ENCODE peak calls at places on chromosome 9, in seven cellular contexts. One of them, this sample, is unnamed.

GRCh38 chr9:36928210-36928609 is 105.9 kb downstream of the PAX5 start:
- DNase-seq in IMR-90: no peak
- DNase-seq in pancreas: no peak
- DNase-seq in spleen: no peak
- DNase-seq in AG09309: no peak
- DNase-seq in bronchial epithelial cell: no peak
- DNase-seq in esophagus muscularis mucosa: no peak
- DNase-seq in this sample: no peak

GRCh38 chr9:94173632-94174031 is 85.5 kb upstream of the ZNF169 start:
- DNase-seq in IMR-90: no peak
- DNase-seq in pancreas: no peak
- DNase-seq in spleen: no peak
- DNase-seq in AG09309: no peak
- DNase-seq in bronchial epithelial cell: no peak
- DNase-seq in esophagus muscularis mucosa: no peak
- DNase-seq in this sample: no peak

GRCh38 chr9:38075272-38075671 is 6.2 kb upstream of the SHB start:
- DNase-seq in IMR-90: no peak
- DNase-seq in pancreas: no peak
- DNase-seq in spleen: no peak
- DNase-seq in AG09309: no peak
- DNase-seq in bronchial epithelial cell: no peak
- DNase-seq in esophagus muscularis mucosa: no peak
- DNase-seq in this sample: no peak

GRCh38 chr9:90198956-90199355 is 443.7 kb downstream of the DIRAS2 start:
- DNase-seq in IMR-90: no peak
- DNase-seq in pancreas: no peak
- DNase-seq in spleen: no peak
- DNase-seq in AG09309: no peak
- DNase-seq in bronchial epithelial cell: no peak
- DNase-seq in esophagus muscularis mucosa: no peak
- DNase-seq in this sample: no peak

GRCh38 chr9:121568101-121568460 is 68.4 kb upstream of the GGTA1 start:
- DNase-seq in IMR-90: no peak
- DNase-seq in pancreas: no peak
- DNase-seq in spleen: no peak
- DNase-seq in AG09309: no peak
- DNase-seq in bronchial epithelial cell: no peak
- DNase-seq in esophagus muscularis mucosa: no peak
- DNase-seq in this sample: no peak

GRCh38 chr9:130477564-130477963 is 32.8 kb downstream of the ASS1 start:
- DNase-seq in IMR-90: no peak
- DNase-seq in pancreas: no peak
- DNase-seq in spleen: no peak
- DNase-seq in AG09309: no peak
- DNase-seq in bronchial epithelial cell: no peak
- DNase-seq in esophagus muscularis mucosa: no peak
- DNase-seq in this sample: no peak

GRCh38 chr9:107707419-107707837 is 217.9 kb upstream of the KLF4 start:
- DNase-seq in IMR-90: peak; percentile 97
- DNase-seq in pancreas: no peak
- DNase-seq in spleen: no peak
- DNase-seq in AG09309: peak; percentile 81
- DNase-seq in bronchial epithelial cell: peak; percentile 43
- DNase-seq in esophagus muscularis mucosa: no peak
- DNase-seq in this sample: peak; percentile 96

GRCh38 chr9:129944501-129945116 is 98.4 kb downstream of the FNBP1 start:
- DNase-seq in IMR-90: no peak
- DNase-seq in pancreas: no peak
- DNase-seq in spleen: no peak
- DNase-seq in AG09309: no peak
- DNase-seq in bronchial epithelial cell: no peak
- DNase-seq in esophagus muscularis mucosa: no peak
- DNase-seq in this sample: no peak

GRCh38 chr9:113857875-113858274 is 18.2 kb upstream of the ZNF618 start:
- DNase-seq in IMR-90: peak; percentile 18
- DNase-seq in pancreas: no peak
- DNase-seq in spleen: no peak
- DNase-seq in AG09309: no peak
- DNase-seq in bronchial epithelial cell: no peak
- DNase-seq in esophagus muscularis mucosa: peak; percentile 85
- DNase-seq in this sample: no peak

GRCh38 chr9:97560851-97561250 is 59.4 kb downstream of the TMOD1 start:
- DNase-seq in IMR-90: no peak
- DNase-seq in pancreas: no peak
- DNase-seq in spleen: peak; percentile 47
- DNase-seq in AG09309: no peak
- DNase-seq in bronchial epithelial cell: no peak
- DNase-seq in esophagus muscularis mucosa: no peak
- DNase-seq in this sample: no peak

GRCh38 chr9:95101326-95101725 is 216.2 kb downstream of the FANCC start:
- DNase-seq in IMR-90: no peak
- DNase-seq in pancreas: peak; percentile 53
- DNase-seq in spleen: no peak
- DNase-seq in AG09309: no peak
- DNase-seq in bronchial epithelial cell: peak; percentile 60
- DNase-seq in esophagus muscularis mucosa: no peak
- DNase-seq in this sample: no peak

GRCh38 chr9:96420468-96421219 is 2.5 kb upstream of the ZNF367 start:
- DNase-seq in IMR-90: peak; percentile 89
- DNase-seq in pancreas: no peak
- DNase-seq in spleen: no peak
- DNase-seq in AG09309: peak; percentile 75
- DNase-seq in bronchial epithelial cell: peak; percentile 98
- DNase-seq in esophagus muscularis mucosa: no peak
- DNase-seq in this sample: peak; percentile 98

GRCh38 chr9:106535439-106535838 is 327.5 kb upstream of the ZNF462 start:
- DNase-seq in IMR-90: no peak
- DNase-seq in pancreas: no peak
- DNase-seq in spleen: no peak
- DNase-seq in AG09309: no peak
- DNase-seq in bronchial epithelial cell: no peak
- DNase-seq in esophagus muscularis mucosa: no peak
- DNase-seq in this sample: no peak

GRCh38 chr9:79360387-79361347 is 211.1 kb upstream of the TLE4 start:
- DNase-seq in IMR-90: peak; percentile 48
- DNase-seq in pancreas: no peak
- DNase-seq in spleen: no peak
- DNase-seq in AG09309: no peak
- DNase-seq in bronchial epithelial cell: no peak
- DNase-seq in esophagus muscularis mucosa: no peak
- DNase-seq in this sample: peak; percentile 67

GRCh38 chr9:107216331-107216730 is 66.7 kb upstream of the RAD23B start:
- DNase-seq in IMR-90: no peak
- DNase-seq in pancreas: no peak
- DNase-seq in spleen: no peak
- DNase-seq in AG09309: no peak
- DNase-seq in bronchial epithelial cell: no peak
- DNase-seq in esophagus muscularis mucosa: peak; percentile 29
- DNase-seq in this sample: no peak

GRCh38 chr9:132896906-132897305 is 18.2 kb downstream of the SPACA9 start:
- DNase-seq in IMR-90: peak; percentile 25
- DNase-seq in pancreas: no peak
- DNase-seq in spleen: no peak
- DNase-seq in AG09309: no peak
- DNase-seq in bronchial epithelial cell: no peak
- DNase-seq in esophagus muscularis mucosa: no peak
- DNase-seq in this sample: no peak

GRCh38 chr9:131405858-131406566 is 12.1 kb downstream of the PRRC2B start:
- DNase-seq in IMR-90: no peak
- DNase-seq in pancreas: no peak
- DNase-seq in spleen: no peak
- DNase-seq in AG09309: no peak
- DNase-seq in bronchial epithelial cell: no peak
- DNase-seq in esophagus muscularis mucosa: no peak
- DNase-seq in this sample: no peak

GRCh38 chr9:130793589-130793988 is 41.5 kb upstream of the ABL1 start:
- DNase-seq in IMR-90: no peak
- DNase-seq in pancreas: no peak
- DNase-seq in spleen: no peak
- DNase-seq in AG09309: no peak
- DNase-seq in bronchial epithelial cell: no peak
- DNase-seq in esophagus muscularis mucosa: no peak
- DNase-seq in this sample: no peak

GRCh38 chr9:18638448-18639249 is 164.7 kb downstream of the ADAMTSL1 start:
- DNase-seq in IMR-90: peak; percentile 77
- DNase-seq in pancreas: no peak
- DNase-seq in spleen: no peak
- DNase-seq in AG09309: no peak
- DNase-seq in bronchial epithelial cell: no peak
- DNase-seq in esophagus muscularis mucosa: no peak
- DNase-seq in this sample: peak; percentile 50

GRCh38 chr9:19409406-19410194 is 791 bp downstream of the ACER2 start:
- DNase-seq in IMR-90: no peak
- DNase-seq in pancreas: peak; percentile 71
- DNase-seq in spleen: peak; percentile 83
- DNase-seq in AG09309: no peak
- DNase-seq in bronchial epithelial cell: peak; percentile 60
- DNase-seq in esophagus muscularis mucosa: no peak
- DNase-seq in this sample: no peak

GRCh38 chr9:108083160-108083559 is 593.6 kb upstream of the KLF4 start:
- DNase-seq in IMR-90: no peak
- DNase-seq in pancreas: no peak
- DNase-seq in spleen: no peak
- DNase-seq in AG09309: no peak
- DNase-seq in bronchial epithelial cell: no peak
- DNase-seq in esophagus muscularis mucosa: peak; percentile 53
- DNase-seq in this sample: no peak

GRCh38 chr9:119365291-119366027 is 3.8 kb downstream of the BRINP1 start:
- DNase-seq in IMR-90: no peak
- DNase-seq in pancreas: no peak
- DNase-seq in spleen: no peak
- DNase-seq in AG09309: no peak
- DNase-seq in bronchial epithelial cell: peak; percentile 15
- DNase-seq in esophagus muscularis mucosa: no peak
- DNase-seq in this sample: peak; percentile 18
- TF ChIP-seq CTCF in IMR-90: peak; percentile 12
- TF ChIP-seq CTCF in pancreas: no peak
- TF ChIP-seq CTCF in spleen: peak; percentile 44
- TF ChIP-seq CTCF in AG09309: peak; percentile 60
- TF ChIP-seq CTCF in bronchial epithelial cell: peak; percentile 66
- TF ChIP-seq CTCF in esophagus muscularis mucosa: no peak
- TF ChIP-seq CTCF in this sample: peak; percentile 65

DNA sequence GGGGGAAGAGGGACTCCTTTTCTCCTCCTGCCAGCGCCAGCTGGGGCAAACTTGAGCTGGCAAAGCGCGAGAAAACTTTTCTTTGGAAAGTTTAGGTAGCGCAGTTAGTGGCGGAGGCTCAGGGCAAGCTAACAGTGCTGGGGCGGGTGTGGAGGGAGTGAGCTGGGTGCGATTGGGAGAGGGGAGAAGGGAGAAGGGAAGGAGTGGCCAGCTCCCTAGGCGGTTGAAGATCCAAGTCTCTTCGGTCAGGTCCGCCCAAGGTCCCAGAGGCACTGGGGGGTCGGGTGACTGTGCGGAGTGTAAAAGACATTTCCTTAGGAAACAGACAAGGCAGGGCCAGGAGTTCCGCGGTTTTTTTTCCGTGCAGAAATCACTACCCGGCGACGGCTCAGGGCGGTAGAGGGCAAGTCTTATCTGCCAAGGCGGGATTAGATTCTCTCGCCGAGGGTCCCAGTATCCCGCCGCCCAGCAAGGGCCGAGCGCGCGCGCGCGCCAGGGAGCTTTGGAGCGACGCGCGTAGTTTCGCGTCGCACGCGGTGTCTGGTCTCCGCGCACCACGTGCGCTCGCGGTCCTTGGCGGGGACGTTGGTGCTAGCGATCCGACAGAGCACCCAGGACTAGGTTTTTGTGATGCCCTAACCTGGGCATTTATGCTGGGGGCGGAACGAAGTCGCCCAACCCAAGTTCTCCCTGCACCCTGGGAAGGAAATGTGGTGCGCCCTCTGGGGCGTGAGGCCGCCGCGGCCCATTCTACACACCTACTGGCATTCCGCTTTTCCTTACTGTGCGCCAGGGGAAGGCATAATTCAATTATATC is 33.7 kb upstream of the NFIB start:
- DNase-seq in IMR-90: no peak
- DNase-seq in pancreas: peak; percentile 69
- DNase-seq in spleen: no peak
- DNase-seq in AG09309: no peak
- DNase-seq in bronchial epithelial cell: peak; percentile 28
- DNase-seq in esophagus muscularis mucosa: no peak
- DNase-seq in this sample: peak; percentile 3
- H3K4me3 ChIP-seq in IMR-90: no peak overlapping the region
- H3K4me3 ChIP-seq in pancreas: peak overlapping the region; percentile 47
- H3K4me3 ChIP-seq in spleen: peak overlapping the region; percentile 18
- H3K4me3 ChIP-seq in AG09309: no peak overlapping the region
- H3K4me3 ChIP-seq in bronchial epithelial cell: peak overlapping the region; percentile 46
- H3K4me3 ChIP-seq in esophagus muscularis mucosa: peak overlapping the region; percentile 53
- H3K4me3 ChIP-seq in this sample: no peak overlapping the region

DNA sequence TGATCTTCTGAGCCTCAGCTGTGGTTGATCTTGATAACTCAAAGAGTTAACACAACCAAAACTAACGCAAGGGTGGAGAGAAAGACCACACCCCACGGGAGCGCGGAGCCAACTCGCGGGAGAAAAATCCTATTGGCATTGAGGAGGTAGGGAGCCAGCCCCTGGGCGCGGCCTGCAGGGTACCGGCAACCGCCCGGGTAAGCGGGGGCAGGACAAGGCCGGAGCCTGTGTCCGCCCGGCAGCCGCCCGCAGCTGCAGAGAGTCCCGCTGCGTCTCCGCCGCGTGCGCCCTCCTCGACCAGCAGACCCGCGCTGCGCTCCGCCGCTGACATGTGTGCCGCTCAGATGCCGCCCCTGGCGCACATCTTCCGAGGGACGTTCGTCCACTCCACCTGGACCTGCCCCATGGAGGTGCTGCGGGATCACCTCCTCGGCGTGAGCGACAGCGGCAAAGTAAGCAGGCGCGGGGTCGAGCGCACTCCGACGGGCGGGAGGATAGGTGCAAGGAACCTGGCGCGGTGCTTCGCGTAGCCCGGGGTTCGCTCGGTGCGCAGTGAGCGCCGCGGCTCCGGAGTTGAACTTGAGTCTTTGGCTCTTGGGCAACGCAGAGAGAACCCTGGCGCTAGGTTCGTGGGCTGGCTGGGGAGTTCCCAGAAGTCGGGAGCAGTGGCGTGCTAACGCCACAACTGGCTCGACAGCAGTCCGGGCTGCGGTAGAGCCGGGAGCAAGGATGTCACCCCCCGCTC is at the start of gene GDA:
- DNase-seq in IMR-90: no peak
- DNase-seq in pancreas: peak; percentile 69
- DNase-seq in spleen: no peak
- DNase-seq in AG09309: no peak
- DNase-seq in bronchial epithelial cell: no peak
- DNase-seq in esophagus muscularis mucosa: no peak
- DNase-seq in this sample: no peak
- TF ChIP-seq CTCF in IMR-90: no peak
- TF ChIP-seq CTCF in pancreas: no peak
- TF ChIP-seq CTCF in spleen: no peak
- TF ChIP-seq CTCF in AG09309: no peak
- TF ChIP-seq CTCF in bronchial epithelial cell: no peak
- TF ChIP-seq CTCF in esophagus muscularis mucosa: no peak
- TF ChIP-seq CTCF in this sample: no peak

DNA sequence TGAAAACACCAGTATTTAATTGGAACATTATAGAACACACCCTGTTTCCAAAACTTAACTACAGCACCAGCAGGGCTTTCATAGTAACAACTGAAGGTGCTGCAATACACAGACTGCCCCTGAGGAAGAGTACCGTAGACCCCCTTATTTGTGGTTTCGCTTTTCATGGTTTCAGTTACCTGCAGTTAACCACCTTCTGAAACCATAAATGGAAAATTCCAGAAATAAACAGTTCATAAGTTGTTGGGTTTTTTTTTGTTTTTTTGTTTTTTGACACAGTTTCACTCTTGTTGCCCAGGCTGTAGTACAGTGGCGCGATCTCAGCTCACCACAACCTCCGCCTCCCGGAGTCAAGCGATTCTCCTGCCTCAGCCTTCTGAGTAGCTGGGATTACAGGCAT is 9.5 kb upstream of the GLDC start:
- DNase-seq in IMR-90: no peak
- DNase-seq in pancreas: no peak
- DNase-seq in spleen: no peak
- DNase-seq in AG09309: no peak
- DNase-seq in bronchial epithelial cell: no peak
- DNase-seq in esophagus muscularis mucosa: no peak
- DNase-seq in this sample: no peak
- H3K4me3 ChIP-seq in IMR-90: no peak overlapping the region
- H3K4me3 ChIP-seq in pancreas: no peak overlapping the region
- H3K4me3 ChIP-seq in spleen: no peak overlapping the region
- H3K4me3 ChIP-seq in AG09309: no peak overlapping the region
- H3K4me3 ChIP-seq in bronchial epithelial cell: no peak overlapping the region
- H3K4me3 ChIP-seq in esophagus muscularis mucosa: no peak overlapping the region
- H3K4me3 ChIP-seq in this sample: no peak overlapping the region